ENCODE peak calls at places on chromosomes 16 and 17, in six cellular contexts. One of them, this sample, is unnamed.

GRCh38 chr16:29688172-29688571 is 9.2 kb downstream of the QPRT start:
- DNase-seq in stimulated activated CD8-positive, alpha-beta memory T cell treated with anti-CD3 and anti-CD28 coated beads, Interleukin-2, amount 100 ng/mL, for 48 hours: no peak
- DNase-seq in stimulated activated CD4-positive, alpha-beta T cell treated with anti-CD3 and anti-CD28 coated beads, Interleukin-1b, Interleukin-23, amount 100 ng/mL, for 4 hours: no peak
- DNase-seq in brain pericyte: no peak
- DNase-seq in CD4-positive, alpha-beta T cell: no peak
- DNase-seq in H54: no peak
- DNase-seq in this sample: no peak

GRCh38 chr17:68182940-68183551 is 64.8 kb upstream of the AMZ2 start:
- DNase-seq in stimulated activated CD8-positive, alpha-beta memory T cell treated with anti-CD3 and anti-CD28 coated beads, Interleukin-2, amount 100 ng/mL, for 48 hours: no peak
- DNase-seq in stimulated activated CD4-positive, alpha-beta T cell treated with anti-CD3 and anti-CD28 coated beads, Interleukin-1b, Interleukin-23, amount 100 ng/mL, for 4 hours: peak; percentile 55
- DNase-seq in brain pericyte: no peak
- DNase-seq in CD4-positive, alpha-beta T cell: peak; percentile 70
- DNase-seq in H54: no peak
- DNase-seq in this sample: no peak

GRCh38 chr17:20302191-20302917 is 165.0 kb downstream of the LGALS9B start:
- DNase-seq in stimulated activated CD8-positive, alpha-beta memory T cell treated with anti-CD3 and anti-CD28 coated beads, Interleukin-2, amount 100 ng/mL, for 48 hours: no peak
- DNase-seq in stimulated activated CD4-positive, alpha-beta T cell treated with anti-CD3 and anti-CD28 coated beads, Interleukin-1b, Interleukin-23, amount 100 ng/mL, for 4 hours: no peak
- DNase-seq in brain pericyte: peak; percentile 6
- DNase-seq in CD4-positive, alpha-beta T cell: no peak
- DNase-seq in H54: no peak
- DNase-seq in this sample: no peak

GRCh38 chr17:17570207-17570797 is 21.2 kb downstream of the PEMT start:
- DNase-seq in stimulated activated CD8-positive, alpha-beta memory T cell treated with anti-CD3 and anti-CD28 coated beads, Interleukin-2, amount 100 ng/mL, for 48 hours: no peak
- DNase-seq in stimulated activated CD4-positive, alpha-beta T cell treated with anti-CD3 and anti-CD28 coated beads, Interleukin-1b, Interleukin-23, amount 100 ng/mL, for 4 hours: no peak
- DNase-seq in brain pericyte: no peak
- DNase-seq in CD4-positive, alpha-beta T cell: no peak
- DNase-seq in H54: peak; percentile 43
- DNase-seq in this sample: no peak

GRCh38 chr16:79898703-79899102 is 298.2 kb upstream of the MAF start:
- DNase-seq in stimulated activated CD8-positive, alpha-beta memory T cell treated with anti-CD3 and anti-CD28 coated beads, Interleukin-2, amount 100 ng/mL, for 48 hours: no peak
- DNase-seq in stimulated activated CD4-positive, alpha-beta T cell treated with anti-CD3 and anti-CD28 coated beads, Interleukin-1b, Interleukin-23, amount 100 ng/mL, for 4 hours: no peak
- DNase-seq in brain pericyte: no peak
- DNase-seq in CD4-positive, alpha-beta T cell: no peak
- DNase-seq in H54: no peak
- DNase-seq in this sample: no peak

GRCh38 chr16:22684282-22685161 is 129.4 kb upstream of the HS3ST2 start:
- DNase-seq in stimulated activated CD8-positive, alpha-beta memory T cell treated with anti-CD3 and anti-CD28 coated beads, Interleukin-2, amount 100 ng/mL, for 48 hours: no peak
- DNase-seq in stimulated activated CD4-positive, alpha-beta T cell treated with anti-CD3 and anti-CD28 coated beads, Interleukin-1b, Interleukin-23, amount 100 ng/mL, for 4 hours: no peak
- DNase-seq in brain pericyte: no peak
- DNase-seq in CD4-positive, alpha-beta T cell: no peak
- DNase-seq in H54: no peak
- DNase-seq in this sample: no peak

GRCh38 chr17:73323622-73324455 is 12.0 kb upstream of the CDC42EP4 start:
- DNase-seq in stimulated activated CD8-positive, alpha-beta memory T cell treated with anti-CD3 and anti-CD28 coated beads, Interleukin-2, amount 100 ng/mL, for 48 hours: no peak
- DNase-seq in stimulated activated CD4-positive, alpha-beta T cell treated with anti-CD3 and anti-CD28 coated beads, Interleukin-1b, Interleukin-23, amount 100 ng/mL, for 4 hours: no peak
- DNase-seq in brain pericyte: no peak
- DNase-seq in CD4-positive, alpha-beta T cell: no peak
- DNase-seq in H54: no peak
- DNase-seq in this sample: no peak

GRCh38 chr17:50056961-50057330 is 1.0 kb downstream of the ITGA3 start:
- DNase-seq in stimulated activated CD8-positive, alpha-beta memory T cell treated with anti-CD3 and anti-CD28 coated beads, Interleukin-2, amount 100 ng/mL, for 48 hours: no peak
- DNase-seq in stimulated activated CD4-positive, alpha-beta T cell treated with anti-CD3 and anti-CD28 coated beads, Interleukin-1b, Interleukin-23, amount 100 ng/mL, for 4 hours: no peak
- DNase-seq in brain pericyte: no peak
- DNase-seq in CD4-positive, alpha-beta T cell: no peak
- DNase-seq in H54: no peak
- DNase-seq in this sample: no peak

GRCh38 chr16:1350691-1351090 is 987 bp downstream of the TSR3 start:
- DNase-seq in stimulated activated CD8-positive, alpha-beta memory T cell treated with anti-CD3 and anti-CD28 coated beads, Interleukin-2, amount 100 ng/mL, for 48 hours: no peak
- DNase-seq in stimulated activated CD4-positive, alpha-beta T cell treated with anti-CD3 and anti-CD28 coated beads, Interleukin-1b, Interleukin-23, amount 100 ng/mL, for 4 hours: no peak
- DNase-seq in brain pericyte: no peak
- DNase-seq in CD4-positive, alpha-beta T cell: no peak
- DNase-seq in H54: no peak
- DNase-seq in this sample: no peak

GRCh38 chr17:80123791-80124190 is 22.4 kb downstream of the GAA start:
- DNase-seq in stimulated activated CD8-positive, alpha-beta memory T cell treated with anti-CD3 and anti-CD28 coated beads, Interleukin-2, amount 100 ng/mL, for 48 hours: no peak
- DNase-seq in stimulated activated CD4-positive, alpha-beta T cell treated with anti-CD3 and anti-CD28 coated beads, Interleukin-1b, Interleukin-23, amount 100 ng/mL, for 4 hours: no peak
- DNase-seq in brain pericyte: no peak
- DNase-seq in CD4-positive, alpha-beta T cell: no peak
- DNase-seq in H54: no peak
- DNase-seq in this sample: no peak

GRCh38 chr17:1058423-1059130 is 61.6 kb downstream of the TIMM22 start:
- DNase-seq in stimulated activated CD8-positive, alpha-beta memory T cell treated with anti-CD3 and anti-CD28 coated beads, Interleukin-2, amount 100 ng/mL, for 48 hours: peak; percentile 27
- DNase-seq in stimulated activated CD4-positive, alpha-beta T cell treated with anti-CD3 and anti-CD28 coated beads, Interleukin-1b, Interleukin-23, amount 100 ng/mL, for 4 hours: peak; percentile 18
- DNase-seq in brain pericyte: no peak
- DNase-seq in CD4-positive, alpha-beta T cell: peak; percentile 57
- DNase-seq in H54: peak; percentile 62
- DNase-seq in this sample: no peak

GRCh38 chr17:3026125-3026855 is 37.1 kb downstream of the OR1D5 start:
- DNase-seq in stimulated activated CD8-positive, alpha-beta memory T cell treated with anti-CD3 and anti-CD28 coated beads, Interleukin-2, amount 100 ng/mL, for 48 hours: no peak
- DNase-seq in stimulated activated CD4-positive, alpha-beta T cell treated with anti-CD3 and anti-CD28 coated beads, Interleukin-1b, Interleukin-23, amount 100 ng/mL, for 4 hours: no peak
- DNase-seq in brain pericyte: no peak
- DNase-seq in CD4-positive, alpha-beta T cell: no peak
- DNase-seq in H54: no peak
- DNase-seq in this sample: no peak

GRCh38 chr17:17325816-17326215 is 22.6 kb downstream of the NT5M start:
- DNase-seq in stimulated activated CD8-positive, alpha-beta memory T cell treated with anti-CD3 and anti-CD28 coated beads, Interleukin-2, amount 100 ng/mL, for 48 hours: no peak
- DNase-seq in stimulated activated CD4-positive, alpha-beta T cell treated with anti-CD3 and anti-CD28 coated beads, Interleukin-1b, Interleukin-23, amount 100 ng/mL, for 4 hours: no peak
- DNase-seq in brain pericyte: no peak
- DNase-seq in CD4-positive, alpha-beta T cell: no peak
- DNase-seq in H54: no peak
- DNase-seq in this sample: no peak

GRCh38 chr16:9225527-9226316 is 134.3 kb downstream of the HAPSTR1 start:
- DNase-seq in stimulated activated CD8-positive, alpha-beta memory T cell treated with anti-CD3 and anti-CD28 coated beads, Interleukin-2, amount 100 ng/mL, for 48 hours: no peak
- DNase-seq in stimulated activated CD4-positive, alpha-beta T cell treated with anti-CD3 and anti-CD28 coated beads, Interleukin-1b, Interleukin-23, amount 100 ng/mL, for 4 hours: no peak
- DNase-seq in brain pericyte: no peak
- DNase-seq in CD4-positive, alpha-beta T cell: no peak
- DNase-seq in H54: peak; percentile 44
- DNase-seq in this sample: no peak

GRCh38 chr16:12120331-12120981 is 143.9 kb downstream of the SNX29 start:
- DNase-seq in stimulated activated CD8-positive, alpha-beta memory T cell treated with anti-CD3 and anti-CD28 coated beads, Interleukin-2, amount 100 ng/mL, for 48 hours: no peak
- DNase-seq in stimulated activated CD4-positive, alpha-beta T cell treated with anti-CD3 and anti-CD28 coated beads, Interleukin-1b, Interleukin-23, amount 100 ng/mL, for 4 hours: no peak
- DNase-seq in brain pericyte: peak; percentile 53
- DNase-seq in CD4-positive, alpha-beta T cell: no peak
- DNase-seq in H54: no peak
- DNase-seq in this sample: no peak

GRCh38 chr16:11423315-11424117 is 78.3 kb downstream of the RMI2 start:
- DNase-seq in stimulated activated CD8-positive, alpha-beta memory T cell treated with anti-CD3 and anti-CD28 coated beads, Interleukin-2, amount 100 ng/mL, for 48 hours: no peak
- DNase-seq in stimulated activated CD4-positive, alpha-beta T cell treated with anti-CD3 and anti-CD28 coated beads, Interleukin-1b, Interleukin-23, amount 100 ng/mL, for 4 hours: no peak
- DNase-seq in brain pericyte: no peak
- DNase-seq in CD4-positive, alpha-beta T cell: no peak
- DNase-seq in H54: no peak
- DNase-seq in this sample: no peak

GRCh38 chr17:68400404-68400735 is 56.9 kb downstream of the WIPI1 start:
- DNase-seq in stimulated activated CD8-positive, alpha-beta memory T cell treated with anti-CD3 and anti-CD28 coated beads, Interleukin-2, amount 100 ng/mL, for 48 hours: no peak
- DNase-seq in stimulated activated CD4-positive, alpha-beta T cell treated with anti-CD3 and anti-CD28 coated beads, Interleukin-1b, Interleukin-23, amount 100 ng/mL, for 4 hours: no peak
- DNase-seq in brain pericyte: no peak
- DNase-seq in CD4-positive, alpha-beta T cell: no peak
- DNase-seq in H54: no peak
- DNase-seq in this sample: no peak

GRCh38 chr17:58412064-58412703 is 5.2 kb downstream of the RNF43 start:
- DNase-seq in stimulated activated CD8-positive, alpha-beta memory T cell treated with anti-CD3 and anti-CD28 coated beads, Interleukin-2, amount 100 ng/mL, for 48 hours: no peak
- DNase-seq in stimulated activated CD4-positive, alpha-beta T cell treated with anti-CD3 and anti-CD28 coated beads, Interleukin-1b, Interleukin-23, amount 100 ng/mL, for 4 hours: no peak
- DNase-seq in brain pericyte: no peak
- DNase-seq in CD4-positive, alpha-beta T cell: no peak
- DNase-seq in H54: no peak
- DNase-seq in this sample: no peak

GRCh38 chr17:49015924-49016774 is 19.0 kb downstream of the IGF2BP1 start:
- DNase-seq in stimulated activated CD8-positive, alpha-beta memory T cell treated with anti-CD3 and anti-CD28 coated beads, Interleukin-2, amount 100 ng/mL, for 48 hours: no peak
- DNase-seq in stimulated activated CD4-positive, alpha-beta T cell treated with anti-CD3 and anti-CD28 coated beads, Interleukin-1b, Interleukin-23, amount 100 ng/mL, for 4 hours: no peak
- DNase-seq in brain pericyte: no peak
- DNase-seq in CD4-positive, alpha-beta T cell: no peak
- DNase-seq in H54: no peak
- DNase-seq in this sample: no peak

GRCh38 chr17:78781339-78782304 is at the start of gene CYTH1:
- DNase-seq in stimulated activated CD8-positive, alpha-beta memory T cell treated with anti-CD3 and anti-CD28 coated beads, Interleukin-2, amount 100 ng/mL, for 48 hours: no peak
- DNase-seq in stimulated activated CD4-positive, alpha-beta T cell treated with anti-CD3 and anti-CD28 coated beads, Interleukin-1b, Interleukin-23, amount 100 ng/mL, for 4 hours: no peak
- DNase-seq in brain pericyte: no peak
- DNase-seq in CD4-positive, alpha-beta T cell: peak; percentile 56
- DNase-seq in H54: no peak
- DNase-seq in this sample: no peak

GRCh38 chr17:36153887-36154576 is 22.4 kb downstream of the TBC1D3B start:
- DNase-seq in stimulated activated CD8-positive, alpha-beta memory T cell treated with anti-CD3 and anti-CD28 coated beads, Interleukin-2, amount 100 ng/mL, for 48 hours: no peak
- DNase-seq in stimulated activated CD4-positive, alpha-beta T cell treated with anti-CD3 and anti-CD28 coated beads, Interleukin-1b, Interleukin-23, amount 100 ng/mL, for 4 hours: no peak
- DNase-seq in brain pericyte: no peak
- DNase-seq in CD4-positive, alpha-beta T cell: no peak
- DNase-seq in H54: no peak
- DNase-seq in this sample: no peak

GRCh38 chr17:32143525-32143865 is 1.2 kb downstream of the RHOT1 start:
- DNase-seq in stimulated activated CD8-positive, alpha-beta memory T cell treated with anti-CD3 and anti-CD28 coated beads, Interleukin-2, amount 100 ng/mL, for 48 hours: no peak
- DNase-seq in stimulated activated CD4-positive, alpha-beta T cell treated with anti-CD3 and anti-CD28 coated beads, Interleukin-1b, Interleukin-23, amount 100 ng/mL, for 4 hours: no peak
- DNase-seq in brain pericyte: no peak
- DNase-seq in CD4-positive, alpha-beta T cell: no peak
- DNase-seq in H54: no peak
- DNase-seq in this sample: no peak